ENCODE peak calls at places on chromosomes 13 and 19, in eight cellular contexts. X is HepG2, W is right lobe of liver, F is tibial nerve, E is gastrocnemius medialis, S is adrenal gland, M is body of pancreas, L is breast epithelium. K is an unnamed sample. For H3K4me1, the result is how much of the 10 kb centered on the place peaks cover.

GRCh38 chr19:48988286-48988685 is 4.8 kb downstream of the GYS1 start:
- DNase-seq in L (no peak), S (no peak), M (no peak), E (no peak), X (no peak), F (no peak), W (no peak), K (no peak)

GRCh38 chr19:51573331-51573730 is 2.2 kb downstream of the ZNF175 start:
- DNase-seq in M (no peak), L (no peak), S (no peak), X (no peak), F (no peak), W (no peak), E (no peak), K (no peak)

GRCh38 chr13:105774739-105775460 is 760.6 kb downstream of the EFNB2 start:
- DNase-seq in X (peak), E (no peak), W (no peak), S (no peak), F (no peak), L (no peak), M (no peak), K (no peak)

GRCh38 chr13:45055198-45055901 is 65.0 kb upstream of the GTF2F2 start:
- DNase-seq in E (no peak), F (no peak), W (no peak), S (no peak), X (no peak), M (no peak), L (no peak), K (peak)

GRCh38 chr19:35373492-35373891 is 2.6 kb downstream of the GPR42 start:
- DNase-seq in F (no peak), E (no peak), L (no peak), M (no peak), W (no peak), X (no peak), S (no peak), K (no peak)

GRCh38 chr19:38733493-38734175 is 10.6 kb downstream of the CAPN12 start:
- DNase-seq in M (no peak), E (no peak), L (no peak), F (no peak), S (peak), W (peak), X (no peak), K (peak)

GRCh38 chr13:110132178-110132975 is 174.6 kb downstream of the COL4A1 start:
- DNase-seq in M (no peak), E (no peak), X (no peak), F (no peak), L (no peak), S (no peak), W (no peak), K (no peak)

GRCh38 chr13:113405481-113406300 is 41.8 kb upstream of the GRTP1 start:
- DNase-seq in F (peak), M (no peak), L (no peak), E (peak), X (no peak), W (peak), S (peak), K (peak)

GRCh38 chr19:20858861-20859260 is 64.2 kb upstream of the ZNF85 start:
- DNase-seq in W (no peak), X (no peak), F (no peak), E (no peak), M (no peak), L (no peak), S (no peak), K (no peak)

GRCh38 chr13:106621833-106622232 is 53.9 kb upstream of the ARGLU1 start:
- DNase-seq in E (no peak), M (no peak), L (no peak), F (no peak), S (no peak), W (no peak), X (no peak), K (no peak)

GRCh38 chr13:75440100-75440499 is 41.9 kb downstream of the TBC1D4 start:
- DNase-seq in F (no peak), S (no peak), X (peak), M (peak), E (no peak), W (no peak), L (no peak), K (no peak)

GRCh38 chr13:99955747-99956472 is 15.7 kb downstream of the ZIC5 start:
- DNase-seq in E (no peak), F (no peak), S (no peak), M (no peak), X (no peak), W (no peak), L (no peak), K (no peak)

GRCh38 chr13:43127827-43128226 is 104.4 kb downstream of the DNAJC15 start:
- DNase-seq in X (no peak), L (no peak), M (no peak), S (no peak), W (no peak), E (no peak), F (no peak), K (no peak)

GRCh38 chr19:6061420-6062130 is 48.7 kb downstream of the RFX2 start:
- DNase-seq in M (no peak), X (no peak), L (peak), F (no peak), W (no peak), E (peak), S (peak), K (no peak)

GRCh38 chr13:30697177-30697953 is 38.0 kb upstream of the ALOX5AP start:
- DNase-seq in S (no peak), W (no peak), F (no peak), E (no peak), L (no peak), M (no peak), X (no peak), K (no peak)

GRCh38 chr13:105159794-105160193 is 1375.7 kb downstream of the EFNB2 start:
- DNase-seq in S (no peak), W (no peak), L (no peak), F (no peak), X (no peak), M (no peak), E (no peak), K (no peak)

GRCh38 chr13:101785858-101786257 is 333.4 kb downstream of the ITGBL1 start:
- DNase-seq in E (no peak), F (no peak), M (no peak), S (no peak), X (peak), W (peak), L (no peak), K (no peak)

GRCh38 chr19:40594251-40594650 is 6.9 kb upstream of the LTBP4 start:
- DNase-seq in S (no peak), M (no peak), X (no peak), E (no peak), W (no peak), L (no peak), F (no peak), K (no peak)

GRCh38 chr13:48431431-48431830 is 18.5 kb upstream of the LPAR6 start:
- DNase-seq in L (no peak), W (no peak), X (peak), M (no peak), S (no peak), E (no peak), F (no peak), K (no peak)

GRCh38 chr13:48436661-48437242 is 23.8 kb upstream of the LPAR6 start:
- DNase-seq in L (no peak), S (no peak), X (no peak), M (no peak), E (no peak), W (no peak), F (no peak), K (no peak)

GRCh38 chr13:48431987-48432615 is 19.2 kb upstream of the LPAR6 start:
- DNase-seq in X (peak), M (no peak), E (no peak), F (no peak), W (no peak), S (no peak), L (no peak), K (no peak)

GRCh38 chr13:48437381-48437780 is 24.5 kb upstream of the LPAR6 start:
- DNase-seq in S (peak), M (peak), F (peak), E (peak), L (no peak), W (peak), X (no peak), K (no peak)

DNA sequence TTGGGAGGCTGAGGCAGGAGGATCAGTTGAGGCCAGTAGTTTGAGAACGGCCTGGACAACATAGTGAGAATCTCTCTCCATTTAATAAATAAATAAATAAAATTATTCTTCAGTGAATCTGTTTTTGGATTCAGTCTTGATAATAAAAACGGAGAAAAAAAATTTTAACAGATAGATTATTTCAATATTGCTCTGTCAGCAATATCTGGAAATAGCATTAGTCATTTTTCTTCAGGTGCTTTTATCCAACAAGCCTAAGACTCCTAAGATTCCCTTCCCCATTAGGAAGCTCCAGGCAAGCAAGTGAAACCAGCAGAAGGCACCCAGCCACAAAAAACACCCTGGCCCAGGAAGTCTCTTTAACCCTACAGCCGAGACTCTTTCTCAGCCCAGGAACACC is 21.3 kb upstream of the LPAR6 start:
- DNase-seq in L (no peak), X (no peak), F (no peak), S (no peak), E (no peak), M (no peak), W (no peak), K (no peak)
- H3K4me1 ChIP-seq in L (under half), X (under half), F (under half), S (under half), E (under half), M (under half), W (under half), K (under half)

DNA sequence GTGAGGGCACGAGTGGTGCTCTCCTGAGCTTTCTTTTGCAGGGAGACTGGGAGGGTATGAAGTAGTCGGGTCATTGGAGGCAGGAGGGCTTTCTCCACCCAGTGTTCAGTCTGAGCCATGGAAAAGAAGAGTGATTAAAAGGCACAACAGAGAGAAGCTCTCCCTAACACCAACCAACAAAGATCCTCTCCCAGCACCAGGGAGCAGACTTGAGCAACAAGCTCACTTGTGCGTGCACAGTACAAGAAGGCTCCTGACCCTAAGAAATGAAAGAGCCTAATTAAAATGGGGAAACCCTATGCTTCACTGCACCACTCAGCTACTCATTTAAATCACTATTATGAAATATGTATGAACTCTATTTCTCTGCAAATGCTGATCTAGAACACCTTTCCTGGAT is 276.3 kb upstream of the SOX21 start:
- DNase-seq in L (no peak), S (no peak), X (peak), W (no peak), F (no peak), E (no peak), M (no peak), K (no peak)
- TF ChIP-seq CTCF in L (no peak), S (no peak), X (peak), W (no peak), F (no peak), E (no peak), M (no peak), K (no peak)

GRCh38 chr19:732325-733069 is 18.4 kb upstream of the MISP start:
- DNase-seq in W (no peak), F (no peak), S (no peak), M (no peak), X (no peak), E (no peak), L (no peak), K (no peak)

GRCh38 chr19:734716-735115 is 16.2 kb upstream of the MISP start:
- DNase-seq in X (no peak), W (no peak), E (no peak), M (no peak), F (no peak), L (no peak), S (no peak), K (no peak)

GRCh38 chr19:738509-739128 is 12.3 kb upstream of the MISP start:
- DNase-seq in E (no peak), L (no peak), M (no peak), S (no peak), F (no peak), X (peak), W (no peak), K (no peak)

GRCh38 chr19:737591-738093 is 13.3 kb upstream of the MISP start:
- DNase-seq in S (peak), L (no peak), E (no peak), F (no peak), W (no peak), M (peak), X (peak), K (peak)

GRCh38 chr19:736125-736524 is 14.8 kb upstream of the MISP start:
- DNase-seq in F (no peak), E (no peak), S (no peak), W (no peak), L (no peak), M (no peak), X (no peak), K (no peak)
- TF ChIP-seq POLR2A in F (no peak), E (no peak), S (no peak), W (no peak), L (no peak), M (no peak), X (no peak), K (no peak)

GRCh38 chr19:18157465-18158063 is 4.6 kb downstream of the PIK3R2 start:
- DNase-seq in M (no peak), F (no peak), S (peak), W (no peak), L (no peak), E (peak), X (no peak), K (no peak)
- H3K4me1 ChIP-seq in M (half or more), F (under half), S (half or more), W (under half), L (under half), E (half or more), X (under half), K (under half)

GRCh38 chr13:27765650-27766049 is 26.6 kb upstream of the GSX1 start:
- DNase-seq in L (no peak), M (no peak), F (no peak), W (no peak), X (no peak), E (no peak), S (no peak), K (no peak)
- TF ChIP-seq CTCF in L (no peak), M (no peak), F (no peak), W (no peak), X (no peak), E (no peak), S (no peak), K (no peak)